ENCODE peak calls at places on chromosomes 12 and 14, in five cellular contexts. One of them, this sample, is unnamed.

GRCh38 chr12:10065241-10065640 is 33.5 kb downstream of the CLEC1A start:
- DNase-seq in neural crest cell: no peak
- DNase-seq in cardiac muscle cell: no peak
- DNase-seq in IMR-90: no peak
- DNase-seq in HFFc6: no peak
- DNase-seq in this sample: no peak

GRCh38 chr12:26928661-26929060 is 9.1 kb downstream of the INTS13 start:
- DNase-seq in neural crest cell: no peak
- DNase-seq in cardiac muscle cell: no peak
- DNase-seq in IMR-90: no peak
- DNase-seq in HFFc6: no peak
- DNase-seq in this sample: no peak

GRCh38 chr12:19171731-19172130 is 42.2 kb downstream of the PLEKHA5 start:
- DNase-seq in neural crest cell: no peak
- DNase-seq in cardiac muscle cell: no peak
- DNase-seq in IMR-90: no peak
- DNase-seq in HFFc6: peak
- DNase-seq in this sample: no peak

GRCh38 chr12:58814036-58814435 is 106.3 kb downstream of the LRIG3 start:
- DNase-seq in neural crest cell: no peak
- DNase-seq in cardiac muscle cell: no peak
- DNase-seq in IMR-90: no peak
- DNase-seq in HFFc6: peak
- DNase-seq in this sample: no peak

GRCh38 chr14:99576761-99577705 is 27.0 kb downstream of the CCDC85C start:
- DNase-seq in neural crest cell: no peak
- DNase-seq in cardiac muscle cell: no peak
- DNase-seq in IMR-90: no peak
- DNase-seq in HFFc6: no peak
- DNase-seq in this sample: no peak

GRCh38 chr12:3170423-3171194 is 93.4 kb downstream of the TSPAN9 start:
- DNase-seq in neural crest cell: no peak
- DNase-seq in cardiac muscle cell: peak
- DNase-seq in IMR-90: peak
- DNase-seq in HFFc6: peak
- DNase-seq in this sample: no peak

GRCh38 chr12:80353254-80353653 is 90.8 kb upstream of the PTPRQ start:
- DNase-seq in neural crest cell: no peak
- DNase-seq in cardiac muscle cell: peak
- DNase-seq in IMR-90: peak
- DNase-seq in HFFc6: peak
- DNase-seq in this sample: no peak

GRCh38 chr12:92403210-92404175 is 257.8 kb upstream of the BTG1 start:
- DNase-seq in neural crest cell: no peak
- DNase-seq in cardiac muscle cell: no peak
- DNase-seq in IMR-90: no peak
- DNase-seq in HFFc6: no peak
- DNase-seq in this sample: no peak

GRCh38 chr12:49010092-49010668 is 8.4 kb downstream of the PRKAG1 start:
- DNase-seq in neural crest cell: no peak
- DNase-seq in cardiac muscle cell: no peak
- DNase-seq in IMR-90: peak
- DNase-seq in HFFc6: no peak
- DNase-seq in this sample: no peak

GRCh38 chr14:73265721-73266046 is 28.4 kb downstream of the PAPLN start:
- DNase-seq in neural crest cell: no peak
- DNase-seq in cardiac muscle cell: no peak
- DNase-seq in IMR-90: no peak
- DNase-seq in HFFc6: no peak
- DNase-seq in this sample: no peak

GRCh38 chr14:105484069-105484996 is 2.4 kb upstream of the CRIP1 start:
- DNase-seq in neural crest cell: no peak
- DNase-seq in cardiac muscle cell: peak
- DNase-seq in IMR-90: no peak
- DNase-seq in HFFc6: peak
- DNase-seq in this sample: no peak

GRCh38 chr12:83985068-83985467 is 927.5 kb downstream of the SLC6A15 start:
- DNase-seq in neural crest cell: no peak
- DNase-seq in cardiac muscle cell: no peak
- DNase-seq in IMR-90: no peak
- DNase-seq in HFFc6: no peak
- DNase-seq in this sample: no peak

GRCh38 chr14:30427846-30428245 is 131.1 kb upstream of the G2E3 start:
- DNase-seq in neural crest cell: no peak
- DNase-seq in cardiac muscle cell: no peak
- DNase-seq in IMR-90: no peak
- DNase-seq in HFFc6: no peak
- DNase-seq in this sample: no peak

GRCh38 chr14:50943943-50944646 is at the start of gene PYGL:
- DNase-seq in neural crest cell: peak
- DNase-seq in cardiac muscle cell: peak
- DNase-seq in IMR-90: peak
- DNase-seq in HFFc6: peak
- DNase-seq in this sample: no peak
- TF ChIP-seq CTCF in neural crest cell: peak
- TF ChIP-seq CTCF in cardiac muscle cell: peak
- TF ChIP-seq CTCF in IMR-90: no peak
- TF ChIP-seq CTCF in HFFc6: no peak
- TF ChIP-seq CTCF in this sample: no peak

DNA sequence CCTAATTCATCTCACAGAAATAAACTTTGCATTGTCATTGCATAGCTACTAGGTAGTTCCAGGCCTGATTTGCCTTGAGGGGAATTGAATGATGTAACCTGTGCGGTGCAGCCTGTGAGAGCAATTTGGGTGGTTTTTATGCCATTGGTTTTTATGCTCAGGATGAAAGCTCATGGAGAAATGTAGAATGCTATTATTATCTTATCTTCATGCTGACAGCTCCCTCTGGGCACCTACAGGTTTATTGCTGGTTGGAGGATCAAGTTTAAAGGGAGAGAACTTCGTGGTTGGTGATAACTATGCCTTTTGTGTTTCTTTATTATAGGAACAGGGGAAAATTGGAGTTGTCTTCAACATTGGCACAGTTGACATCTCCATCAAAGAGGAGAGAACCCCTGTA is 547.9 kb downstream of the DIO2 start:
- DNase-seq in neural crest cell: no peak
- DNase-seq in cardiac muscle cell: no peak
- DNase-seq in IMR-90: no peak
- DNase-seq in HFFc6: no peak
- DNase-seq in this sample: no peak
- TF ChIP-seq CTCF in neural crest cell: no peak
- TF ChIP-seq CTCF in cardiac muscle cell: no peak
- TF ChIP-seq CTCF in IMR-90: no peak
- TF ChIP-seq CTCF in HFFc6: no peak
- TF ChIP-seq CTCF in this sample: no peak

GRCh38 chr14:49487238-49487637 is 98.9 kb downstream of the RPS29 start:
- DNase-seq in neural crest cell: no peak
- DNase-seq in cardiac muscle cell: no peak
- DNase-seq in IMR-90: no peak
- DNase-seq in HFFc6: no peak
- DNase-seq in this sample: no peak
- TF ChIP-seq CTCF in neural crest cell: no peak
- TF ChIP-seq CTCF in cardiac muscle cell: no peak
- TF ChIP-seq CTCF in IMR-90: no peak
- TF ChIP-seq CTCF in HFFc6: no peak
- TF ChIP-seq CTCF in this sample: no peak

GRCh38 chr14:69010632-69011031 is 31.5 kb upstream of the ACTN1 start:
- DNase-seq in neural crest cell: no peak
- DNase-seq in cardiac muscle cell: no peak
- DNase-seq in IMR-90: no peak
- DNase-seq in HFFc6: no peak
- DNase-seq in this sample: no peak

GRCh38 chr14:69017706-69018105 is 38.6 kb upstream of the ACTN1 start:
- DNase-seq in neural crest cell: no peak
- DNase-seq in cardiac muscle cell: no peak
- DNase-seq in IMR-90: no peak
- DNase-seq in HFFc6: no peak
- DNase-seq in this sample: no peak

GRCh38 chr14:69012251-69012953 is 33.3 kb upstream of the ACTN1 start:
- DNase-seq in neural crest cell: no peak
- DNase-seq in cardiac muscle cell: peak
- DNase-seq in IMR-90: peak
- DNase-seq in HFFc6: no peak
- DNase-seq in this sample: no peak

GRCh38 chr14:69014829-69015259 is 35.7 kb upstream of the ACTN1 start:
- DNase-seq in neural crest cell: no peak
- DNase-seq in cardiac muscle cell: no peak
- DNase-seq in IMR-90: peak
- DNase-seq in HFFc6: peak
- DNase-seq in this sample: no peak

DNA sequence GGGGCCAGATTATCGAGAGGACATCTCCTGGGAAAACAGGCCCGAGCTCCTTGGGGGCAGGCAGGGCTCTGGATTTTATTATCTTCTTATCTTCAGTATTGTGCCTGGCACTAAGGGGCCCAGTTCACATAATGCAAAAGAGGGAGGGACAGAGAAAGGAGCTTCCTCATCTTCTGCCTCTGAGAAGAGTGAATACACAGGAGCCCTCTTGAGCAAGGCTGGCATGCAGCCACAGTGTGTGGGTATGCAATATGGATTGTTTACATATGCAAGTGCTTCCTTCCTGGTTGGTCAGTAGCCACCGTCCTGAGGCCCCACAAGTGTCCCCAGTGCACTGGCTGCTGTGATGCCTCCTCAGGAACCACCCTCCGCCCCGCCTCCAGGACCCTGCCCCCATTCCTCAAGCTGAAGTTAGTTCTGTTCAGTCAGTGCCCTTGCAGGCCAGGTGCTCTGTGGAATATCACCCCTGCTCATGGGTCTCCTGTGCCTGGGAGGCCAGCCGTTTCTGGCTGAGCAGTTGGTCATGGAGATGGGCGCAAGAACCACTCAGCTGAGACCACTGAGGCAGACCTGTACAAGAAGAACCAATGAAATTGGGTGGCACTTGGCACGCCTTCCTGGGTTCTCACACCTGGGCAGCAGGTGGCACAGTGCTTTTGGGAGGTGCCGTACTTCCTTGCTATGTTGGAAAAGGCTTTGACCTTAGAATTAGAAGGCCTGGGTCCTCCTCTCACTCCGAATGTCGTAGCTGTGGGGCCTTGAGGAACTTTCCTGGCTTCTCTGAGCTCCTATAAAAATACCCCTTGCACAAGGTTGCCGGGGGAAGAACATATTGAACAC is 35.1 kb upstream of the ACTN1 start:
- DNase-seq in neural crest cell: no peak
- DNase-seq in cardiac muscle cell: peak
- DNase-seq in IMR-90: peak
- DNase-seq in HFFc6: no peak
- DNase-seq in this sample: no peak
- TF ChIP-seq CTCF in neural crest cell: no peak
- TF ChIP-seq CTCF in cardiac muscle cell: no peak
- TF ChIP-seq CTCF in IMR-90: no peak
- TF ChIP-seq CTCF in HFFc6: no peak
- TF ChIP-seq CTCF in this sample: no peak